ENCODE peak calls at places on chromosomes 13 and 19, in nine cellular contexts. M, P, V, G, D, Y, F, O and N are unnamed samples. For H3K4me1, the result is how much of the 10 kb centered on the place peaks cover.

GRCh38 chr19:46689358-46689757 is 27.6 kb downstream of the PRKD2 start:
- DNase-seq in M (no peak), P (no peak), V (no peak), G (no peak), D (no peak), Y (no peak), F (no peak), O (no peak), N (no peak)

GRCh38 chr19:46202872-46203860 is 26.4 kb upstream of the IGFL1 start:
- DNase-seq in M (no peak), P (no peak), V (no peak), G (no peak), D (no peak), Y (no peak), F (no peak), O (no peak), N (no peak)

GRCh38 chr13:87677334-87678234 is 6.4 kb downstream of the SLITRK5 start:
- DNase-seq in M (peak), P (no peak), V (no peak), G (no peak), D (no peak), Y (no peak), F (peak), O (no peak), N (no peak)

GRCh38 chr19:17455711-17456123 is 5.0 kb downstream of the NXNL1 start:
- DNase-seq in M (no peak), P (no peak), V (no peak), G (no peak), D (no peak), Y (no peak), F (peak), O (no peak), N (no peak)

GRCh38 chr19:17424743-17425365 is 5.0 kb downstream of the MVB12A start:
- DNase-seq in M (peak), P (no peak), V (no peak), G (no peak), D (no peak), Y (no peak), F (peak), O (no peak), N (peak)

GRCh38 chr19:58395220-58395978 is at the start of gene RNF225:
- DNase-seq in M (no peak), P (no peak), V (no peak), G (no peak), D (no peak), Y (no peak), F (no peak), O (no peak), N (no peak)

GRCh38 chr13:29991343-29991742 is 140.9 kb upstream of the UBL3 start:
- DNase-seq in M (no peak), P (no peak), V (no peak), G (no peak), D (no peak), Y (no peak), F (peak), O (no peak), N (no peak)

GRCh38 chr19:47598407-47599349 is 10.3 kb upstream of the BICRA start:
- DNase-seq in M (peak), P (peak), V (peak), G (no peak), D (peak), Y (peak), F (peak), O (no peak), N (peak)

GRCh38 chr19:35882074-35882832 is 13.9 kb downstream of the APLP1 start:
- DNase-seq in M (no peak), P (peak), V (peak), G (no peak), D (no peak), Y (peak), F (peak), O (no peak), N (no peak)

GRCh38 chr19:8371011-8371804 is 7.3 kb downstream of the ANGPTL4 start:
- DNase-seq in M (no peak), P (no peak), V (no peak), G (no peak), D (no peak), Y (no peak), F (no peak), O (no peak), N (no peak)

GRCh38 chr13:109938255-109938936 is 152.0 kb upstream of the IRS2 start:
- DNase-seq in M (no peak), P (no peak), V (peak), G (no peak), D (no peak), Y (no peak), F (peak), O (no peak), N (no peak)

GRCh38 chr13:25218011-25218410 is 45.9 kb upstream of the AMER2 start:
- DNase-seq in M (no peak), P (no peak), V (no peak), G (no peak), D (no peak), Y (no peak), F (no peak), O (no peak), N (no peak)

GRCh38 chr19:46489445-46490272 is 6.0 kb downstream of the PNMA8B start:
- DNase-seq in M (no peak), P (peak), V (peak), G (no peak), D (peak), Y (peak), F (peak), O (peak), N (peak)

GRCh38 chr13:35979378-35979911 is 151.7 kb downstream of the DCLK1 start:
- DNase-seq in M (no peak), P (peak), V (peak), G (peak), D (peak), Y (peak), F (peak), O (peak), N (peak)

GRCh38 chr19:3784607-3785463 is 1.3 kb downstream of the MATK start:
- DNase-seq in M (no peak), P (no peak), V (no peak), G (no peak), D (no peak), Y (no peak), F (peak), O (no peak), N (no peak)

GRCh38 chr19:45113628-45114027 is 20.6 kb downstream of the PPP1R37 start:
- DNase-seq in M (no peak), P (no peak), V (no peak), G (no peak), D (no peak), Y (no peak), F (no peak), O (no peak), N (no peak)

GRCh38 chr13:75480691-75481175 is 1.2 kb downstream of the TBC1D4 start:
- DNase-seq in M (peak), P (peak), V (peak), G (no peak), D (no peak), Y (peak), F (peak), O (peak), N (peak)

GRCh38 chr19:32649751-32650150 is 25.2 kb downstream of the ANKRD27 start:
- DNase-seq in M (no peak), P (peak), V (no peak), G (no peak), D (no peak), Y (peak), F (no peak), O (peak), N (peak)

GRCh38 chr13:106534844-106535551 is 464 bp downstream of the EFNB2 start:
- DNase-seq in M (no peak), P (no peak), V (no peak), G (no peak), D (no peak), Y (no peak), F (peak), O (peak), N (peak)

GRCh38 chr13:51541809-51542258 is 42.4 kb upstream of the WDFY2 start:
- DNase-seq in M (no peak), P (no peak), V (no peak), G (no peak), D (no peak), Y (no peak), F (no peak), O (peak), N (no peak)

GRCh38 chr13:46181799-46182490 is at the start of gene LCP1:
- DNase-seq in M (no peak), P (no peak), V (peak), G (peak), D (no peak), Y (no peak), F (no peak), O (no peak), N (no peak)

GRCh38 chr13:73767191-73767741 is 366.9 kb downstream of the KLF12 start:
- DNase-seq in M (peak), P (no peak), V (no peak), G (no peak), D (no peak), Y (no peak), F (no peak), O (no peak), N (no peak)

GRCh38 chr19:56139847-56140582 is 1.1 kb upstream of the ZNF444 start:
- DNase-seq in M (no peak), P (no peak), V (no peak), G (no peak), D (no peak), Y (no peak), F (peak), O (no peak), N (no peak)

GRCh38 chr19:27779953-27780352 is 1433.0 kb downstream of the UQCRFS1 start:
- DNase-seq in M (no peak), P (no peak), V (no peak), G (no peak), D (no peak), Y (no peak), F (no peak), O (no peak), N (no peak)

GRCh38 chr13:43087960-43088580 is 64.7 kb downstream of the DNAJC15 start:
- DNase-seq in M (no peak), P (no peak), V (no peak), G (no peak), D (no peak), Y (no peak), F (peak), O (no peak), N (no peak)

GRCh38 chr13:100984349-100984748 is 309.8 kb upstream of the TMTC4 start:
- DNase-seq in M (no peak), P (no peak), V (no peak), G (no peak), D (no peak), Y (no peak), F (no peak), O (no peak), N (no peak)

GRCh38 chr13:48585456-48585840 is 52.6 kb upstream of the RCBTB2 start:
- DNase-seq in M (peak), P (peak), V (no peak), G (no peak), D (no peak), Y (peak), F (peak), O (no peak), N (no peak)

GRCh38 chr13:100550433-100550832 is 38.2 kb downstream of the GGACT start:
- DNase-seq in M (no peak), P (peak), V (no peak), G (no peak), D (no peak), Y (peak), F (peak), O (peak), N (peak)

GRCh38 chr13:113472355-113473025 is 18.0 kb downstream of the DCUN1D2 start:
- DNase-seq in M (no peak), P (peak), V (no peak), G (no peak), D (no peak), Y (peak), F (no peak), O (no peak), N (no peak)

GRCh38 chr13:106490887-106491321 is 44.6 kb downstream of the EFNB2 start:
- DNase-seq in M (no peak), P (no peak), V (no peak), G (no peak), D (no peak), Y (no peak), F (no peak), O (no peak), N (no peak)

GRCh38 chr19:31693131-31693700 is 344.0 kb upstream of the TSHZ3 start:
- DNase-seq in M (no peak), P (no peak), V (no peak), G (no peak), D (no peak), Y (no peak), F (no peak), O (no peak), N (no peak)

GRCh38 chr13:37695200-37695599 is 96.6 kb upstream of the POSTN start:
- DNase-seq in M (no peak), P (no peak), V (no peak), G (no peak), D (no peak), Y (no peak), F (no peak), O (no peak), N (no peak)

GRCh38 chr13:111370147-111370546 is 49.7 kb downstream of the TEX29 start:
- DNase-seq in M (no peak), P (no peak), V (peak), G (no peak), D (no peak), Y (no peak), F (no peak), O (no peak), N (no peak)

GRCh38 chr13:27821566-27821965 is 29.3 kb downstream of the GSX1 start:
- DNase-seq in M (no peak), P (no peak), V (no peak), G (no peak), D (no peak), Y (no peak), F (no peak), O (no peak), N (no peak)

GRCh38 chr19:4094761-4095487 is 28.2 kb upstream of the ZBTB7A start:
- DNase-seq in M (no peak), P (no peak), V (no peak), G (no peak), D (no peak), Y (no peak), F (no peak), O (no peak), N (no peak)

GRCh38 chr19:5870986-5871394 is 650 bp upstream of the FUT5 start:
- DNase-seq in M (no peak), P (no peak), V (no peak), G (no peak), D (no peak), Y (no peak), F (no peak), O (no peak), N (no peak)

GRCh38 chr19:6226012-6226411 is 53.8 kb downstream of the MLLT1 start:
- DNase-seq in M (no peak), P (no peak), V (no peak), G (no peak), D (no peak), Y (no peak), F (no peak), O (no peak), N (peak)

GRCh38 chr13:91719033-91719432 is 320.6 kb downstream of the GPC5 start:
- DNase-seq in M (no peak), P (no peak), V (no peak), G (no peak), D (no peak), Y (no peak), F (peak), O (no peak), N (no peak)

GRCh38 chr19:39141929-39142328 is 16.3 kb downstream of the PAK4 start:
- DNase-seq in M (no peak), P (no peak), V (no peak), G (no peak), D (no peak), Y (no peak), F (no peak), O (no peak), N (no peak)
- H3K4me1 ChIP-seq in M (under half), P (under half), V (under half), G (under half), D (under half), Y (under half), F (under half), O (half or more), N (under half)

DNA sequence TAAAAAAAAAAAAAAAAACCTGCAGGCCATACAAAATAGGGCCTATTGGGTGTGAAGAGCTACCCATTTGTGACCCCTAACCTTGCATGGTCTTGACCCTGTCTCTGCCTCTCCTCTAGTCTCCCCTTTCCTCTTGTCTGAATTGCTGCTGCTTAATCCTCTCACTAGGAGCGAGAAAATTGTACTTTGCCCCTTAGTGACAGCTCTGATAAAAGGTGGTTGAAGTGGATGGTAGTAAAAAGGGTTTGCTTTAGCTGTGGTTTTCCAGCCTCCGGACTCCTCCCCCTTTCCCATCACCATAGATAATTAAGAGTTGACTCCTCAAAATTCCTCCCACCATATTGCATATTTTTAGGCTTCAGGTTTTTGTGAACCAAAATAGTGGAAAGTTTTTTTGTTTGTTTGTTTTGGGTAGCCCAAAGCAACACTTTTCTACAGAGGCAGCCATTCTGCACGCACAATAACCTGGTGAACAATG is 23.5 kb downstream of the ACTN4 start:
- DNase-seq in M (no peak), P (no peak), V (no peak), G (no peak), D (no peak), Y (no peak), F (peak), O (no peak), N (no peak)
- H3K4me1 ChIP-seq in M (under half), P (half or more), V (half or more), G (half or more), D (half or more), Y (half or more), F (half or more), O (half or more), N (half or more)

DNA sequence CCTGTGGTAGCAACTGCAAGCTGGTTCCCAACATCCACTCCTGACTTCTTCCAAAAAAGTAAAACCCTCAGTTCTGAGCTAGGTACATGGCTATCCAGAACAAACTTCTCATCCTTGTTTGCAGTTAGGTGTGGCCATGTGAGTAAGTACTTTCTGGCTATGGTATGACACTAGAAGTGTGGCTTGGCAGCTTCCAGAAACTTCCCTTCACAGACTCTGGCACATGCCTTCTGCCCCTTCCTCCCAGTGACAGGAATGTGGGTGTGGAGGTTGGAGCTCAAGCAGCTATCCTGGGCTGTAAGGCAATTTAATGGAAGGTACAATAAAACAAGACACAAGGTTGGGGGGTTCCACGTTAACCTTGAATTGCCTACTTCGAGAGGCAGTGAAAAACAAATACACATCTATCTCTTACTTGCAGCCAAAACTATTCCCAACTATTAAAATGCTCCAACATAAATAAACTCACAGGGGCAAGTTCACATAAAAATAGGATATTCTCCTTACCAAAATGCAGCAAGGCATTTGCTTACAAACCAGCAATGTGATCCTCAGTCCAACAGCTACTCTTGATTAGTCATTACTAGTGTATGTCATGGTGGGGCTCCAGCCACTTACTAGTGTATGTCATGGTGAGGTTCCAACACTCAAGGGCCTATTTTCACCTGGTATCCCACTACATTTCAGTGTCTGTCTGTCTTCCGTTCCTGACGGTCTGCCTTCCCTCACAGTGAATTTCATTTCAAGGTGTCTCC is 3.1 kb downstream of the SMG9 start:
- DNase-seq in M (no peak), P (no peak), V (no peak), G (no peak), D (no peak), Y (no peak), F (peak), O (no peak), N (no peak)
- H3K4me1 ChIP-seq in M (under half), P (under half), V (under half), G (under half), D (under half), Y (under half), F (under half), O (under half), N (under half)

DNA sequence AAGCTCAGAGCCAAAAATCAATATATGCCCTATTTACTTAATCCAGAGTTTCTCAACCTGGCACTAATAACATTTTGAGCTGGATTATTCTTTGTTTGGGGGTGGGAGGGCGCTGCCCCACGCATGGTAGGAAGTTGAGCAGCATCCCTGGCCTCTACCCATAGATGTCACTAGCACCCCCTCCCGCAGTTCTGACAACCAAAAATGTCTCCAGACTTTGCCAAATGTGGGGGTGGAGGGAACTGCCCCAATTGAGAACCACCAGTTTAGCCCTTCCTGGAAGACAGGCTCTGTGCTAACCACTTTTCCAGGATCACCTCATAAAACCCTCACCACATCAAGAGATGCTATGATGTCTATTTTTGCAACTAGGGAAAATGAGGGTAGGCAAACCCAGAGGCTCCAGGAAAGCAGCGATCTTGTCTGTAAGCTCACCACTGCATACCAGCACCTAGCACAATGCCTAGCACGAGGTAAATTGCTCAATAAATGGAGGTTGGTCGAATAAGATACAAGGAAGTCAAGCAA is 1.1 kb downstream of the TRIR start:
- DNase-seq in M (peak), P (no peak), V (no peak), G (no peak), D (no peak), Y (no peak), F (peak), O (no peak), N (no peak)
- H3K4me1 ChIP-seq in M (under half), P (under half), V (under half), G (under half), D (under half), Y (under half), F (under half), O (half or more), N (under half)

DNA sequence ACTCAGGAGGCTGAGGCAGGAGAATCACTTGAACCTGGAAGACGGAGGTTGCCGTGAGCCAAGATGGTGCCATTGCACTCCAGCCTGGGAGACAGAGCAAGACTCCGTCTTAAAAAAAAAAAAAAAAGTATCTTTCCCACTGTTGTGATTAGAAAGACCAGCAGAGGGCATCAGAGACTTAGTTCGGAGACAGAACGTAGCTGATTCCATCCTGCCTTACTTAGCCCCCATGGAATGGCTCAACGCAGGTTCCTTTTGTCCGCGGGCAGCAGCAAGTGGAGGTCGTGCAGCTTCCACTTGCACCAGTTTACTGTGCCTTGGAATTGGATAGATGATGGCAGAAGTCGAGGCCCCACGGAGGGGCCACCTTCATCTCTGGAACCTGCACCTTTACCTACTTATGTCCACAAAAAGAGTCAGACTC is 8.1 kb downstream of the TIMM29 start:
- DNase-seq in M (peak), P (no peak), V (peak), G (no peak), D (no peak), Y (peak), F (peak), O (no peak), N (no peak)
- H3K4me1 ChIP-seq in M (under half), P (under half), V (under half), G (under half), D (under half), Y (under half), F (under half), O (under half), N (under half)